ENCODE peak calls at places on chromosomes 7 and 10, in seven cellular contexts. One of them, this sample, is unnamed.

GRCh38 chr10:126455766-126456425 is 67.6 kb upstream of the ADAM12 start:
- DNase-seq in colonic mucosa: no peak
- DNase-seq in GM10248: no peak
- DNase-seq in type B pancreatic cell: no peak
- DNase-seq in cardiac fibroblast: no peak
- DNase-seq in DND-41: no peak
- DNase-seq in lower lobe of right lung: no peak
- DNase-seq in this sample: no peak

GRCh38 chr10:31353574-31353973 is 34.6 kb downstream of the ZEB1 start:
- DNase-seq in DND-41: no peak
- DNase-seq in lower lobe of right lung: no peak
- DNase-seq in type B pancreatic cell: no peak
- DNase-seq in colonic mucosa: no peak
- DNase-seq in GM10248: peak; percentile 35
- DNase-seq in cardiac fibroblast: peak; percentile 78
- DNase-seq in this sample: peak; percentile 49

GRCh38 chr10:69774596-69774995 is 27.1 kb upstream of the COL13A1 start:
- DNase-seq in colonic mucosa: no peak
- DNase-seq in GM10248: no peak
- DNase-seq in DND-41: no peak
- DNase-seq in type B pancreatic cell: no peak
- DNase-seq in lower lobe of right lung: no peak
- DNase-seq in cardiac fibroblast: no peak
- DNase-seq in this sample: no peak

GRCh38 chr7:157515342-157516041 is 178.7 kb downstream of the DNAJB6 start:
- DNase-seq in GM10248: no peak
- DNase-seq in type B pancreatic cell: no peak
- DNase-seq in lower lobe of right lung: no peak
- DNase-seq in DND-41: no peak
- DNase-seq in cardiac fibroblast: no peak
- DNase-seq in colonic mucosa: no peak
- DNase-seq in this sample: no peak

GRCh38 chr10:38094158-38094922 is at the start of gene ZNF37A:
- DNase-seq in GM10248: peak; percentile 87
- DNase-seq in cardiac fibroblast: peak; percentile 98
- DNase-seq in lower lobe of right lung: peak; percentile 97
- DNase-seq in type B pancreatic cell: peak; percentile 84
- DNase-seq in colonic mucosa: peak; percentile 96
- DNase-seq in DND-41: peak; percentile 94
- DNase-seq in this sample: peak; percentile 81

GRCh38 chr7:47478017-47478344 is 103.9 kb downstream of the TNS3 start:
- DNase-seq in type B pancreatic cell: no peak
- DNase-seq in colonic mucosa: no peak
- DNase-seq in lower lobe of right lung: peak; percentile 79
- DNase-seq in GM10248: no peak
- DNase-seq in DND-41: no peak
- DNase-seq in cardiac fibroblast: no peak
- DNase-seq in this sample: no peak

GRCh38 chr10:85421421-85421820 is 945.2 kb downstream of the GRID1 start:
- DNase-seq in GM10248: no peak
- DNase-seq in type B pancreatic cell: no peak
- DNase-seq in colonic mucosa: no peak
- DNase-seq in cardiac fibroblast: no peak
- DNase-seq in lower lobe of right lung: no peak
- DNase-seq in DND-41: no peak
- DNase-seq in this sample: no peak

GRCh38 chr10:20922033-20922432 is 24.9 kb upstream of the NEBL start:
- DNase-seq in DND-41: no peak
- DNase-seq in type B pancreatic cell: no peak
- DNase-seq in colonic mucosa: no peak
- DNase-seq in GM10248: no peak
- DNase-seq in cardiac fibroblast: no peak
- DNase-seq in lower lobe of right lung: no peak
- DNase-seq in this sample: no peak

GRCh38 chr7:77439572-77439971 is 23.4 kb upstream of the GSAP start:
- DNase-seq in GM10248: no peak
- DNase-seq in cardiac fibroblast: peak; percentile 47
- DNase-seq in colonic mucosa: peak; percentile 59
- DNase-seq in DND-41: no peak
- DNase-seq in type B pancreatic cell: no peak
- DNase-seq in lower lobe of right lung: peak; percentile 76
- DNase-seq in this sample: peak; percentile 60

GRCh38 chr10:23533212-23533611 is 94.3 kb downstream of the OTUD1 start:
- DNase-seq in cardiac fibroblast: no peak
- DNase-seq in colonic mucosa: no peak
- DNase-seq in DND-41: no peak
- DNase-seq in lower lobe of right lung: no peak
- DNase-seq in GM10248: no peak
- DNase-seq in type B pancreatic cell: no peak
- DNase-seq in this sample: no peak

GRCh38 chr10:23534761-23535160 is 95.9 kb downstream of the OTUD1 start:
- DNase-seq in type B pancreatic cell: no peak
- DNase-seq in colonic mucosa: no peak
- DNase-seq in lower lobe of right lung: no peak
- DNase-seq in GM10248: no peak
- DNase-seq in DND-41: no peak
- DNase-seq in cardiac fibroblast: no peak
- DNase-seq in this sample: no peak

GRCh38 chr10:23530079-23530478 is 91.2 kb downstream of the OTUD1 start:
- DNase-seq in cardiac fibroblast: peak; percentile 48
- DNase-seq in DND-41: no peak
- DNase-seq in colonic mucosa: no peak
- DNase-seq in GM10248: no peak
- DNase-seq in type B pancreatic cell: no peak
- DNase-seq in lower lobe of right lung: no peak
- DNase-seq in this sample: no peak

GRCh38 chr10:23535381-23535780 is 96.5 kb downstream of the OTUD1 start:
- DNase-seq in type B pancreatic cell: no peak
- DNase-seq in GM10248: no peak
- DNase-seq in cardiac fibroblast: no peak
- DNase-seq in DND-41: no peak
- DNase-seq in lower lobe of right lung: no peak
- DNase-seq in colonic mucosa: no peak
- DNase-seq in this sample: no peak

GRCh38 chr10:23534328-23534727 is 95.5 kb downstream of the OTUD1 start:
- DNase-seq in colonic mucosa: no peak
- DNase-seq in GM10248: no peak
- DNase-seq in cardiac fibroblast: no peak
- DNase-seq in lower lobe of right lung: no peak
- DNase-seq in DND-41: peak; percentile 30
- DNase-seq in type B pancreatic cell: no peak
- DNase-seq in this sample: no peak
- TF ChIP-seq CTCF in colonic mucosa: no peak
- TF ChIP-seq CTCF in GM10248: no peak
- TF ChIP-seq CTCF in cardiac fibroblast: no peak
- TF ChIP-seq CTCF in lower lobe of right lung: no peak
- TF ChIP-seq CTCF in DND-41: no peak
- TF ChIP-seq CTCF in type B pancreatic cell: no peak
- TF ChIP-seq CTCF in this sample: no peak

GRCh38 chr10:89369142-89370105 is 8.4 kb upstream of the IFIT1B start:
- DNase-seq in lower lobe of right lung: no peak
- DNase-seq in type B pancreatic cell: no peak
- DNase-seq in GM10248: peak; percentile 46
- DNase-seq in DND-41: no peak
- DNase-seq in cardiac fibroblast: peak; percentile 72
- DNase-seq in colonic mucosa: no peak
- DNase-seq in this sample: peak; percentile 7
- TF ChIP-seq CTCF in lower lobe of right lung: peak; percentile 58
- TF ChIP-seq CTCF in type B pancreatic cell: peak; percentile 70
- TF ChIP-seq CTCF in GM10248: peak; percentile 70
- TF ChIP-seq CTCF in DND-41: peak; percentile 61
- TF ChIP-seq CTCF in cardiac fibroblast: peak; percentile 64
- TF ChIP-seq CTCF in colonic mucosa: peak; percentile 24
- TF ChIP-seq CTCF in this sample: peak; percentile 20

GRCh38 chr10:82796510-82796909 is 921.5 kb downstream of the NRG3 start:
- DNase-seq in colonic mucosa: no peak
- DNase-seq in cardiac fibroblast: peak; percentile 24
- DNase-seq in GM10248: no peak
- DNase-seq in DND-41: no peak
- DNase-seq in lower lobe of right lung: no peak
- DNase-seq in type B pancreatic cell: no peak
- DNase-seq in this sample: no peak
- TF ChIP-seq CTCF in colonic mucosa: no peak
- TF ChIP-seq CTCF in cardiac fibroblast: peak; percentile 27
- TF ChIP-seq CTCF in GM10248: no peak
- TF ChIP-seq CTCF in DND-41: peak; percentile 36
- TF ChIP-seq CTCF in lower lobe of right lung: peak; percentile 20
- TF ChIP-seq CTCF in type B pancreatic cell: peak; percentile 73
- TF ChIP-seq CTCF in this sample: no peak

DNA sequence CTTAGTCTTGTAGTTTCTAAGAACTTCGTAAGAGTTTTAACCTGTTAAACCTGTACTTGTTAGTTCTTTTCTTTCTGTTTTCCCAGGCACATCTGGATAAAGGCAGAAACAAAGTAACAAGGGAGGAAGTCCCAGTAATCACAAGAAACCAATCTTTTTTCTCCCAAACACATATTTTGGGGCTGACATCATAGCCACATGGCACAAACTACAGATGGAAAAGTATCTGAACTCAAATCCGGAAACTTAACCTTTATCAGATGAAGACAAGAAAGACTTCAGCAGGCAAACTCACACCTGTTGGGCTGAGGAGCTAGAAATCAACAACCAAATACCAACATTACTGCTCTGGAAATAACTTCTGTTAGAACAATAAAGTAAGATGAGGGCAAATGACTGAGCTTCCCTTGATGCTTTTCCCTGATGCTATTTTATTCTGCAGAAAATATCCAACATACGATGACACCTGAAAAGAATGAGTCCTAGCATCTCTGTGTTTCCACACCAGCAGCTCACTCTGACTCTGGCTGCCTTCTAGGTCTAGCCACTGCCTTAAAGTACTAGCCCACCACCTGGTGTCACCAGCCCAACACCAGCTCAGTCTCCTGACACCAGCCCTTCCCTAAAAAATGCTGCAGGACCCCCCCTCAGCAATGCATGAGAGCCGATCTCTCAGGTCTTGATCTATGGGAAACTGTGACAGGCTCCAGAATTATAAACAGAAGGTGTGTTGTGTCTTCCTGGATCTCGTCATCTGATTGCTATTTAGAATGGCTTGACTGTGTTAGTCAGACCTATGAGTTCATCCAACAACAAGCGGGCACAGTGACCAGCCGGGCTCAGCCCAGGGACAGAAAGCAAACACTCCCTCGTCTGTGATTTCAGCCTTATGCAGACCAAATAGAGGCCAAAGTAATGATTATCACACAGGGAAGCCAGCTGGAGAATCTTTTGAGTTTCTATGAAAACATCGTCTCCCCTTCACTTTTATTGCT is 66.8 kb downstream of the CUBN start:
- DNase-seq in lower lobe of right lung: no peak
- DNase-seq in colonic mucosa: no peak
- DNase-seq in DND-41: peak; percentile 31
- DNase-seq in type B pancreatic cell: no peak
- DNase-seq in cardiac fibroblast: peak; percentile 97
- DNase-seq in GM10248: no peak
- DNase-seq in this sample: peak; percentile 82
- TF ChIP-seq CTCF in lower lobe of right lung: no peak
- TF ChIP-seq CTCF in colonic mucosa: no peak
- TF ChIP-seq CTCF in DND-41: peak; percentile 29
- TF ChIP-seq CTCF in type B pancreatic cell: no peak
- TF ChIP-seq CTCF in cardiac fibroblast: no peak
- TF ChIP-seq CTCF in GM10248: no peak
- TF ChIP-seq CTCF in this sample: no peak

GRCh38 chr10:74151057-74151878 is at the start of gene ADK:
- DNase-seq in lower lobe of right lung: peak; percentile 100
- DNase-seq in colonic mucosa: peak; percentile 100
- DNase-seq in cardiac fibroblast: peak; percentile 99
- DNase-seq in type B pancreatic cell: peak; percentile 98
- DNase-seq in GM10248: peak; percentile 99
- DNase-seq in DND-41: peak; percentile 100
- DNase-seq in this sample: peak; percentile 100
- TF ChIP-seq CTCF in lower lobe of right lung: peak; percentile 37
- TF ChIP-seq CTCF in colonic mucosa: no peak
- TF ChIP-seq CTCF in cardiac fibroblast: peak; percentile 39
- TF ChIP-seq CTCF in type B pancreatic cell: peak; percentile 72
- TF ChIP-seq CTCF in GM10248: peak; percentile 38
- TF ChIP-seq CTCF in DND-41: peak; percentile 22
- TF ChIP-seq CTCF in this sample: no peak